ENCODE peak calls at places on chromosomes 6 and 20, in eight cellular contexts. U, R, S, Q, X, B, G and F are unnamed samples.

GRCh38 chr6:106629859-106630163 is 433 bp downstream of the QRSL1 start:
- DNase-seq in Q (no peak), X (no peak), B (no peak), G (no peak), S (no peak), R (no peak), U (no peak), F (no peak)

GRCh38 chr6:112338310-112338709 is 8.8 kb upstream of the RFPL4B start:
- DNase-seq in Q (no peak), S (no peak), R (no peak), B (peak; percentile 57), U (no peak), X (no peak), G (no peak), F (no peak)

GRCh38 chr6:56686429-56686828 is 43.7 kb upstream of the DST start:
- DNase-seq in B (no peak), S (no peak), G (no peak), U (no peak), Q (no peak), X (no peak), R (no peak), F (no peak)

GRCh38 chr6:37493047-37493995 is 6.4 kb downstream of the CCDC167 start:
- DNase-seq in U (no peak), G (no peak), S (no peak), Q (peak; percentile 49), R (no peak), X (no peak), B (no peak), F (no peak)

GRCh38 chr20:19817017-19817416 is 59.0 kb downstream of the RIN2 start:
- DNase-seq in G (no peak), B (peak; percentile 95), U (no peak), X (no peak), R (no peak), Q (no peak), S (no peak), F (peak; percentile 86)

GRCh38 chr20:57390604-57391438 is at the start of gene RBM38:
- DNase-seq in X (peak; percentile 83), Q (peak; percentile 95), U (peak; percentile 29), B (peak; percentile 87), S (peak; percentile 26), R (peak; percentile 74), G (peak; percentile 86), F (peak; percentile 44)

GRCh38 chr6:14547284-14548001 is 429.9 kb downstream of the CD83 start:
- DNase-seq in X (no peak), U (no peak), R (no peak), G (no peak), S (no peak), B (no peak), Q (no peak), F (no peak)

GRCh38 chr20:37945034-37945660 is 42.2 kb downstream of the VSTM2L start:
- DNase-seq in R (no peak), Q (no peak), X (no peak), U (no peak), B (no peak), S (no peak), G (no peak), F (no peak)

GRCh38 chr6:53646606-53647005 is 18.9 kb downstream of the KLHL31 start:
- DNase-seq in R (no peak), X (no peak), B (no peak), G (no peak), U (no peak), S (no peak), Q (no peak), F (no peak)

GRCh38 chr20:34522969-34523871 is 7.0 kb downstream of the DYNLRB1 start:
- DNase-seq in S (peak; percentile 33), B (peak; percentile 72), Q (no peak), X (peak; percentile 63), U (no peak), R (peak; percentile 12), G (peak; percentile 79), F (peak; percentile 59)

GRCh38 chr6:4908062-4908461 is 95.8 kb downstream of the RPP40 start:
- DNase-seq in B (peak; percentile 26), Q (no peak), S (no peak), X (no peak), R (no peak), U (no peak), G (no peak), F (no peak)

GRCh38 chr6:156807028-156807427 is 29.9 kb downstream of the ARID1B start:
- DNase-seq in G (no peak), Q (no peak), S (no peak), U (no peak), R (no peak), B (no peak), X (no peak), F (no peak)

GRCh38 chr6:110781522-110782200 is 33.6 kb downstream of the CDK19 start:
- DNase-seq in B (no peak), G (no peak), X (no peak), R (no peak), U (no peak), S (no peak), Q (no peak), F (no peak)

GRCh38 chr6:81308577-81309279 is 443.8 kb downstream of the TENT5A start:
- DNase-seq in R (no peak), S (no peak), B (no peak), X (no peak), U (no peak), G (no peak), Q (no peak), F (no peak)

GRCh38 chr6:21208114-21208795 is 385.3 kb upstream of the SOX4 start:
- DNase-seq in G (no peak), X (no peak), R (no peak), B (no peak), S (no peak), U (no peak), Q (no peak), F (no peak)

GRCh38 chr6:75934643-75935472 is 137.6 kb downstream of the IMPG1 start:
- DNase-seq in G (no peak), U (peak; percentile 11), S (peak; percentile 13), Q (peak; percentile 55), X (peak; percentile 57), B (peak; percentile 84), R (no peak), F (peak; percentile 78)

GRCh38 chr6:138524526-138524925 is 25.2 kb upstream of the NHSL1 start:
- DNase-seq in U (no peak), R (no peak), Q (no peak), G (no peak), X (no peak), S (no peak), B (no peak), F (no peak)

GRCh38 chr20:37680420-37680819 is 13.4 kb upstream of the CTNNBL1 start:
- DNase-seq in X (no peak), Q (no peak), U (no peak), B (peak; percentile 44), G (no peak), S (no peak), R (no peak), F (peak; percentile 49)

GRCh38 chr20:22535483-22535882 is 48.9 kb downstream of the FOXA2 start:
- DNase-seq in B (no peak), X (no peak), G (no peak), U (no peak), R (no peak), Q (no peak), S (no peak), F (no peak)

GRCh38 chr6:18501313-18502013 is 114.3 kb downstream of the RNF144B start:
- DNase-seq in G (peak; percentile 58), R (no peak), X (no peak), B (peak; percentile 70), S (no peak), U (no peak), Q (no peak), F (peak; percentile 55)

GRCh38 chr20:53943522-53944291 is 126.7 kb downstream of the BCAS1 start:
- DNase-seq in R (no peak), U (no peak), B (peak; percentile 66), S (no peak), Q (no peak), G (no peak), X (no peak), F (peak; percentile 54)

GRCh38 chr6:151091571-151091970 is 148.2 kb upstream of the AKAP12 start:
- DNase-seq in S (no peak), R (no peak), U (no peak), G (no peak), X (no peak), B (no peak), Q (no peak), F (no peak)

GRCh38 chr20:35318502-35319157 is 26.4 kb upstream of the FAM83C start:
- DNase-seq in R (no peak), G (no peak), U (no peak), X (no peak), B (peak; percentile 81), Q (no peak), S (no peak), F (peak; percentile 82)

GRCh38 chr6:169121013-169121412 is 132.6 kb downstream of the THBS2 start:
- DNase-seq in S (no peak), G (no peak), X (no peak), Q (no peak), R (no peak), U (no peak), B (no peak), F (no peak)

GRCh38 chr6:56156643-56157042 is 90.7 kb downstream of the COL21A1 start:
- DNase-seq in R (no peak), S (no peak), Q (no peak), U (no peak), X (no peak), B (no peak), G (no peak), F (peak; percentile 30)

GRCh38 chr6:44052419-44053011 is 74.7 kb downstream of the MRPL14 start:
- DNase-seq in B (peak; percentile 81), S (no peak), U (no peak), G (peak; percentile 80), Q (peak; percentile 75), R (no peak), X (no peak), F (peak; percentile 93)

GRCh38 chr20:50893620-50894019 is 37.6 kb downstream of the ADNP start:
- DNase-seq in R (no peak), X (no peak), G (no peak), Q (no peak), U (no peak), S (no peak), B (no peak), F (no peak)

GRCh38 chr20:43462369-43463132 is 4.9 kb downstream of the SRSF6 start:
- DNase-seq in X (no peak), S (no peak), U (no peak), Q (no peak), R (no peak), G (no peak), B (no peak), F (no peak)

GRCh38 chr6:159594106-159594749 is 98.8 kb downstream of the SOD2 start:
- DNase-seq in Q (no peak), G (no peak), X (no peak), S (no peak), R (no peak), B (peak; percentile 76), U (no peak), F (peak; percentile 78)

GRCh38 chr6:24858154-24858801 is 59.6 kb upstream of the ARMH2 start:
- DNase-seq in U (no peak), B (peak; percentile 70), Q (no peak), S (no peak), X (no peak), G (no peak), R (no peak), F (peak; percentile 87)

GRCh38 chr6:14706378-14706929 is 539.4 kb upstream of the JARID2 start:
- DNase-seq in X (no peak), U (no peak), S (peak; percentile 57), R (peak; percentile 65), G (peak; percentile 71), Q (no peak), B (peak; percentile 100), F (peak; percentile 100)

GRCh38 chr6:9025223-9025622 is 589.9 kb upstream of the SLC35B3 start:
- DNase-seq in U (no peak), X (no peak), S (no peak), R (no peak), Q (no peak), G (no peak), B (peak; percentile 12), F (no peak)

GRCh38 chr20:32466739-32467505 is 108.8 kb downstream of the ASXL1 start:
- DNase-seq in R (no peak), Q (no peak), S (no peak), G (peak; percentile 31), B (no peak), X (no peak), U (no peak), F (no peak)

GRCh38 chr6:7108196-7108963 is 619 bp downstream of the RREB1 start:
- DNase-seq in B (peak; percentile 81), R (peak; percentile 34), S (no peak), G (peak; percentile 82), U (no peak), X (peak; percentile 68), Q (no peak), F (peak; percentile 47)